ENCODE peak calls at places on chromosomes 1 and 21, in four cellular contexts. P is Peyer's patch, T is prostate gland, O is lung. A is an unnamed sample.

GRCh38 chr1:32681501-32681900 is 21.1 kb downstream of the SYNC start:
- DNase-seq in P (no peak), T (peak; percentile 31), O (peak; percentile 42), A (peak; percentile 19)

GRCh38 chr1:245716561-245716960 is 561.8 kb downstream of the KIF26B start:
- DNase-seq in T (no peak), O (no peak), P (no peak), A (no peak)

GRCh38 chr1:158117854-158118691 is 62.6 kb upstream of the CD1D start:
- DNase-seq in O (no peak), T (peak; percentile 16), P (peak; percentile 86), A (peak; percentile 50)

GRCh38 chr1:119732465-119733168 is 20.9 kb downstream of the PHGDH start:
- DNase-seq in P (no peak), T (no peak), O (no peak), A (no peak)

GRCh38 chr1:155454096-155454495 is 108.5 kb downstream of the ASH1L start:
- DNase-seq in T (no peak), O (no peak), P (no peak), A (no peak)

GRCh38 chr1:125064481-125064880 is 3879.7 kb downstream of the SRGAP2C start:
- DNase-seq in P (peak; percentile 34), O (no peak), T (no peak), A (no peak)

GRCh38 chr1:94025383-94026340 is 95.3 kb downstream of the ABCA4 start:
- DNase-seq in T (peak; percentile 58), P (no peak), O (no peak), A (peak; percentile 69)

GRCh38 chr1:186782791-186783190 is 46.0 kb upstream of the PLA2G4A start:
- DNase-seq in O (no peak), T (no peak), P (no peak), A (no peak)

GRCh38 chr1:116567790-116568667 is 2.8 kb downstream of the CD58 start:
- DNase-seq in T (no peak), P (no peak), O (no peak), A (no peak)

GRCh38 chr1:13651279-13651678 is 48.7 kb upstream of the PRDM2 start:
- DNase-seq in T (no peak), O (no peak), P (no peak), A (no peak)

GRCh38 chr1:25731626-25732370 is 68.2 kb upstream of the SELENON start:
- DNase-seq in T (no peak), P (no peak), O (no peak), A (no peak)

GRCh38 chr21:40770435-40771055 is 76.4 kb downstream of the DSCAM start:
- DNase-seq in O (no peak), P (no peak), T (no peak), A (no peak)

GRCh38 chr1:204384636-204385354 is 25.1 kb upstream of the PLEKHA6 start:
- DNase-seq in T (peak; percentile 48), O (no peak), P (no peak), A (peak; percentile 48)

DNA sequence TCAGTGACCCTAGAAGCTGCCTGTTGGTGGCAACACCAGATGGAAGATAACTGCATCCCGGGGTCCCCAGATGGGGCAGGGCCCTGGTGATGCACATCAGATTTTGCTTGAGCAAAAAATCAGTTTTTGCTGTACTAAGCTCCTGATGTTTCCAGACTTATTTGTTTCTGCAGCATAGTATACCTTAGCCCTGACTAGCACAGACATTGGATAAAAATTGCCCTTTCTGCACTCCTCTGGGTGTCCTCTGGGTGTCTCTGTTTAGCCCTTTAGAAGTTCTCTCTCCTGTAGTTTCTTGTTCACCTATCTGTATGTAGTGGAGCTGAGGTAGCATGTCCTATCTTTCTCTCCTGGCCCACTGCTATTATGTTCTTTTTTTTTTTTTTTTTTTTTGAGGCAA is 30.3 kb upstream of the PLA2G2C start:
- DNase-seq in T (no peak), P (no peak), O (no peak), A (peak; percentile 2)
- TF ChIP-seq CTCF in T (peak; percentile 31), P (peak; percentile 74), O (no peak), A (peak; percentile 54)

DNA sequence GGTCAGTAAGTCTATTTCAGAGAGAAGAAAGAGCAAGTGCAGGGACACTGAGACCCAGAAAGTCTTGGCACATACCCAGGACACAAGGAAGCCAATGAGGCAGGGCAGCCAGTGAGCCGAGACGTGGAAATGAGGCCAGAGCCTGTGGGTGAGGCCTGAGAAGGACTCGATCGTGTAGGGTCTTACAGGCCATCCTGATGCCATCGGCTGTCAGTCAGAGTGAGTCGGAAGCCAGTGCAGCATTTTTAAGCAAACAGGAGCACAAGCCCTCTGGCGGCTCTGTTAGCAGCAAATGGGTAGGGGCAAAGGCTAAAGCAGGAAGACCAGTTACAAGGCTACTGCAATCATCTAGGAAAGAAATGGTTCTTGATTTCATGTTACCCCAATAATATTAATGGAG is 6.0 kb upstream of the GJB3 start:
- DNase-seq in O (no peak), P (no peak), T (no peak), A (no peak)
- TF ChIP-seq CTCF in O (no peak), P (no peak), T (no peak), A (no peak)

DNA sequence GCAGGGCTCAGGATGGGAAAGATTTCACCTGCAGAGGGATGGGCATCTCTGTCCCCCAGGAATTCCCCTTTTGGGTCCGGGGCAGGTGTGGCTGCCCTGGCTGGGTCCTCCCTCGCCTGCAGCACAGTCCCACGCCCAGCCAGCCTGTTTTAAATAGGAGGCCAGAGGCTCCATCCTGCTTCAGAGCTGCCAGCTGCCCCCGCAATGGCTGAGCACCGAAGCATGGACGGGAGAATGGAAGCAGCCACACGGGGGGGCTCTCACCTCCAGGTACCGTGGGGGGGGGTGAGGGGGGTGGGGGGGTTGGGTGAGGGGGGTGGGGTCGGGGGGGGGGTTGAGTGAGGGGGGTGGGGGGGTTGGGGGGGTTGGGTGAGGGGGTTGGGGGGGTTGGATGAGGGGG is 3.6 kb downstream of the SCNN1D start:
- DNase-seq in P (no peak), T (no peak), O (no peak), A (no peak)
- TF ChIP-seq CTCF in P (no peak), T (no peak), O (no peak), A (no peak)

DNA sequence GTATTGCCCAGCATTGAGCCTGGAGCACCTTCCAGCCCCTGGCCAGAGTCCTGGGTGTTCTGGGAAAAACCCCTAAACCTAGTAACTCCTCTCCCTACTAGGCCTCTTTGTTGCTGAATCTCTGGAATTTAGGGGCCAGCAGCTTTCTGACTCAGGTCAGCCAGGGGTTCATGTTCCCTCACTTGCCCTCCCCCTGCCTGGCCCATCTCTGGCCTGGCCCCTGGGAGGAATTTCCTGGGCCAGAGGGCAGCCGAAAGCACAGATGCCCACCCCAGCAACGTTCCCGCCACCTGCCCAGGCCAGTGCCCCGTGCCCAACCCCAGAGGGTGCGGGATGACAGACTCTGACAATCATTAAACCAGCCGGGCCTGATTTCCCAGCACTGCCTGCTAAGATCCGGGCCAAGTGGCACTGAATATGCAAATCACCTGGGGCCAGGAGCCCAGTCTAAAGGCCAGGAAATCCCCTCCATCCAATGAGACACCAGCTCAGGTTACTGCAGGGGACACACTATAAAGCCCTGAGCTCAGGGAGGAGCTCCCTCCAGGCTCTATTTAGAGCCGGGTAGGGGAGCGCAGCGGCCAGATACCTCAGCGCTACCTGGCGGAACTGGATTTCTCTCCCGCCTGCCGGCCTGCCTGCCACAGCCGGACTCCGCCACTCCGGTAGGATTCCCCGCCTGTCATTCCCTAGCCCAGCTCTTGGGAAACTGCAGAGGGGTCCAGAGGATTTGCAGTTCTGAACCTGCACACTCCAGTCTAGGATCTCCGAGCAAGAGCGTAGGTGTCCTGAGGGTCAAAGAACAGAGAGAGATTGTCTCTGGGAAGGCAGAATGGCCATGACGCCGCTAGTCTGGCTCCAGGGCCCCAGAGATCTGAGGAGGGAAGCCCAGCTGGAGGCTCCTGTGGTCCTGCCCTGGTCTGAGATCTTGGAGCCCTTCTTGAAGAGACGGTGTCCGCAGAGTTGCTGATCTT is at the start of gene ELF3:
- DNase-seq in T (peak; percentile 97), P (peak; percentile 92), O (peak; percentile 91), A (no peak)
- TF ChIP-seq CTCF in T (no peak), P (peak; percentile 8), O (no peak), A (no peak)

GRCh38 chr1:41448831-41449230 is 35.7 kb downstream of the EDN2 start:
- DNase-seq in T (no peak), O (no peak), P (no peak), A (no peak)
- TF ChIP-seq CTCF in T (no peak), O (no peak), P (no peak), A (no peak)

GRCh38 chr1:213931804-213932203 is 56.0 kb upstream of the PROX1 start:
- DNase-seq in T (no peak), P (no peak), O (no peak), A (no peak)
- TF ChIP-seq CTCF in T (no peak), P (no peak), O (no peak), A (no peak)

GRCh38 chr1:185733818-185734709 is at the start of gene HMCN1:
- DNase-seq in O (peak; percentile 65), P (peak; percentile 68), T (peak; percentile 43), A (peak; percentile 46)
- TF ChIP-seq CTCF in O (no peak), P (no peak), T (peak; percentile 39), A (peak; percentile 63)

DNA sequence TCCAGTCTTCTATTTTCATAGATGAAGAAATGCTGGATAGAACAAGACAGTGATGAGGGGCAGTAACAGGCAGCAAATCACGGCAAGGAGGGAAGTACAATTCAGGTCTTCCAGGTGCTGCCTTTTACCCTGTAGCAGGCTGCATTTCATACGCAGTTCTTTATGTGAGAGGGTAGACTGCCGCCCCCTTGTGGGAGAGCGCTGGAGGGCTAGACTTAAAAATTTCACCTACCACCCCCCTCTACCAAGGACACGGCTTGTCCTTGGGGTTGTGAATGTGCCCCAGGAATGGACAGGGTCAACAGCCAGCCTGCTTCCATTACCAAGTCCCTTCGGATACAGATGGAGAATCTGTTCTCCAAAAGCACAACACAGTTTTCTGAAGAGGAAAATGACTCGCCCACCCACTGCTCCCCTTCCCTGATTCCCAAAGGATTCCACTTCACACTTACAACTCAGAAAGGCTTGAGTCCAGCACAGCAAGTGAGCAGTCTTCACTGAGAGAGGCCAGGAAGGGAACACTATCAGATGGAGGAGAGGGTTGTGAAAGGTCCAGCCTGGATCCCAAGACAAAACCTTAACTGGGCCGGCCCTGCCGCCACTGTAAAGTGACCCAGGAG is 7.4 kb downstream of the WDR77 start:
- DNase-seq in T (no peak), P (peak; percentile 77), O (no peak), A (no peak)
- TF ChIP-seq CTCF in T (peak; percentile 44), P (peak; percentile 24), O (peak; percentile 5), A (peak; percentile 70)

GRCh38 chr1:115040501-115040900 is 10.9 kb downstream of the TSHB start:
- DNase-seq in O (no peak), T (no peak), P (no peak), A (no peak)
- TF ChIP-seq CTCF in O (no peak), T (no peak), P (no peak), A (peak; percentile 40)

DNA sequence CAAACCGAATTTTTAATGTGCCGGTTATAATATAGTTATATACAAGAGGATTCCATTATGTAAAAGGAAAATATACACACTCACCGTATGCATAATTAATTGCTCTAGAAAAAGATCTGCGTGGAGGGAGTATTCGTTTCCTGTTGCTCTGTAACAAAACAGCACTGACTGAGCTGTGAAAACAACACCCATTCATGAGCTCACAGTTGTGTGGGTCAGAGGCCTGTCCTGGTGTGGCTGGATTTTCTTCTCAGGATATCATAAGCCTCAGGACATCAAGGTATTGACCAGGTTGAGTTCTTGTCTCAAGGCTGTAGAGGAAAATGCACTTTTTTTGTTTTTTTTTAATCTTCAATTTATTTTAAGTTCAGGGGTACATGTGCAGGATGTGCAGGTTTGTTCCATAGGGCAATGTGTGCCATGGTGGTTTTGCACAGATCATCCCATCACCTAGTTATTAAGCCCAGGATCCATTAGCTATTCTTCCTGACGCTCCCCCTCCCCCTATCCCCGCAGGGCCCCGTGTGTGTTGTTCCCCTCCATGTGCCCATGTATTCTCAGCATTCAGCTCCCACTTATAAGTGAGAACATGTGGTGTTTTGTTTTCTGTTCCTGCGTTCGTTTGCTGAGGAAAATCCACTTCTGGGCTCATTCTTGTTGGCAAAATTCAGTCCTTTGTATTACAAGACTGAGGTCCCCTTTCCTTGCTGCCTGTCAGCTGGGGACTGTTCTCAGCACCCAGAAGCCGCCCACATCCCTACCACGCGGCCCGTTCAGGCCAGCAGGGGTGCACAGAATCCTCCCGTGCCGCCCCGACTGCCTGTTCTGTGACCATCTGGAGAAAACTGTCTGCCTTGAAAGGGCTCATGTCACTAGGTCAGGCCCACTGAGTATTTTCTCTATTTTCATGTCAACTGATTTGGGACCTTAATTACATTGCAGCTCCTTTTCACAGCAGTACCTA is 87.4 kb upstream of the ERRFI1 start:
- DNase-seq in O (no peak), T (no peak), P (no peak), A (no peak)
- TF ChIP-seq CTCF in O (no peak), T (no peak), P (no peak), A (no peak)

A was measured in HFFc6.